ENCODE peak calls at places on chromosomes 1 and 21, in ten cellular contexts. T, C, P, B, Y, I, Z, S, J and A are unnamed samples.

GRCh38 chr1:4494558-4494957 is 159.9 kb upstream of the AJAP1 start:
- DNase-seq in I (no peak), S (no peak), B (no peak), J (no peak), C (no peak), P (no peak), Y (no peak), T (no peak), Z (no peak), A (no peak)

GRCh38 chr1:237677979-237678378 is 212.7 kb downstream of the ZP4 start:
- DNase-seq in Z (peak), C (no peak), I (no peak), S (no peak), P (no peak), J (peak), B (no peak), T (no peak), Y (no peak), A (peak)

GRCh38 chr1:7809742-7810141 is 25.7 kb downstream of the PER3 start:
- DNase-seq in S (no peak), P (no peak), C (no peak), I (no peak), Y (no peak), J (no peak), T (no peak), B (no peak), Z (no peak), A (no peak)

GRCh38 chr1:58844176-58844575 is 60.3 kb upstream of the JUN start:
- DNase-seq in B (no peak), P (no peak), S (no peak), T (no peak), Z (no peak), Y (no peak), C (no peak), I (no peak), J (no peak), A (no peak)

GRCh38 chr1:180244840-180245239 is 14.8 kb downstream of the LHX4 start:
- DNase-seq in S (no peak), B (no peak), J (no peak), Z (no peak), P (no peak), I (no peak), Y (no peak), C (no peak), T (no peak), A (no peak)

GRCh38 chr1:28256197-28256827 is 3.0 kb upstream of the SESN2 start:
- DNase-seq in I (no peak), S (no peak), Z (no peak), P (no peak), C (no peak), T (no peak), B (no peak), Y (no peak), J (no peak), A (no peak)

GRCh38 chr1:14282583-14283186 is 315.8 kb upstream of the KAZN start:
- DNase-seq in S (no peak), Z (peak), B (no peak), I (no peak), J (no peak), T (no peak), P (no peak), Y (no peak), C (no peak), A (no peak)

GRCh38 chr1:71656902-71657301 is 576.1 kb upstream of the ZRANB2 start:
- DNase-seq in Y (no peak), T (no peak), B (no peak), J (no peak), S (no peak), Z (no peak), I (no peak), C (no peak), P (no peak), A (no peak)

GRCh38 chr1:99963041-99963795 is 6.6 kb upstream of the SLC35A3 start:
- DNase-seq in Z (no peak), I (no peak), J (no peak), Y (no peak), T (no peak), S (no peak), C (no peak), B (no peak), P (no peak), A (no peak)

GRCh38 chr1:117607471-117607870 is 1.6 kb downstream of the TENT5C start:
- DNase-seq in S (no peak), Z (no peak), B (peak), T (no peak), Y (no peak), P (no peak), J (no peak), C (no peak), I (peak), A (peak)

GRCh38 chr21:22352088-22352487 is 1353.9 kb downstream of the NCAM2 start:
- DNase-seq in J (no peak), Z (no peak), I (no peak), T (no peak), P (no peak), C (no peak), S (no peak), B (no peak), Y (no peak), A (peak)

GRCh38 chr1:246566808-246567154 is 525 bp downstream of the CNST start:
- DNase-seq in Y (no peak), J (no peak), C (no peak), T (no peak), I (no peak), S (peak), P (no peak), Z (no peak), B (no peak), A (no peak)

GRCh38 chr1:221735976-221736375 is 5.9 kb downstream of the DUSP10 start:
- DNase-seq in S (no peak), P (no peak), J (no peak), C (no peak), B (no peak), T (no peak), Z (no peak), I (no peak), Y (no peak), A (no peak)

GRCh38 chr1:156901966-156902922 is 8.7 kb downstream of the PEAR1 start:
- DNase-seq in C (no peak), T (no peak), P (no peak), Z (no peak), S (no peak), B (no peak), I (no peak), J (no peak), Y (no peak), A (no peak)

GRCh38 chr21:45135122-45135521 is 60.7 kb downstream of the ADARB1 start:
- DNase-seq in P (no peak), S (peak), C (no peak), Z (no peak), I (no peak), B (no peak), J (no peak), Y (no peak), T (no peak), A (no peak)

GRCh38 chr1:28437924-28438699 is 67.7 kb upstream of the RCC1 start:
- DNase-seq in Z (peak), I (peak), Y (peak), J (peak), S (peak), P (peak), T (peak), C (peak), B (peak), A (peak)

GRCh38 chr1:16396591-16396990 is 29.5 kb downstream of the SZRD1 start:
- DNase-seq in P (no peak), Z (peak), T (no peak), C (peak), Y (no peak), J (no peak), S (peak), I (no peak), B (peak), A (no peak)

GRCh38 chr1:67646145-67647035 is 38.6 kb upstream of the GADD45A start:
- DNase-seq in S (no peak), Z (peak), I (no peak), B (peak), P (peak), T (no peak), J (no peak), Y (peak), C (peak), A (peak)

GRCh38 chr1:110130113-110130591 is 17.9 kb downstream of the UBL4B start:
- DNase-seq in B (no peak), Y (peak), J (no peak), P (no peak), Z (no peak), C (no peak), T (no peak), I (no peak), S (peak), A (no peak)

GRCh38 chr1:67791686-67792475 is 41.4 kb downstream of the GNG12 start:
- DNase-seq in I (no peak), T (no peak), Y (no peak), B (peak), P (peak), J (peak), Z (peak), C (peak), S (peak), A (no peak)

GRCh38 chr1:29255134-29255666 is 18.9 kb downstream of the PTPRU start:
- DNase-seq in I (no peak), S (no peak), Y (no peak), P (no peak), C (no peak), Z (no peak), T (no peak), J (no peak), B (no peak), A (no peak)

DNA sequence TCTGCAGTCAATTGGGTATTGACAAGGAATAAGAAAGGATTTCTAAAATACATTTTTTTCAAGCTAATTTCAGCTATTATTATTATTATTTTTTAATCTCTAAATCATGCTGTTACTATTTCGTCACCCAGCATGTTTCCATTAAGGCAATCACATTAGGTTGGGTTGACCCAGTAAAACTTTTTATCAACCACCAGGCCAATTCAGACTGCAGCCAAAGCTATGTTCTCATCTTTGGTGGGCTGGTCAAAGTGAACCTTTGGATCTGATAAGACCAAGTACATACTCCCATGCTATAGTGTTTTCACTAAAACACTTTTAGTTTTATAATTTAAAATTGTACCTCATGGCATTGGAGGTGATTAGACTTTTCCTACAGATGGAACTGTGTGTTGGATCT is 198.6 kb downstream of the PBX1 start:
- DNase-seq in S (no peak), P (no peak), I (no peak), Z (no peak), T (no peak), C (no peak), B (no peak), J (no peak), Y (no peak), A (no peak)
- TF ChIP-seq CTCF in S (no peak), P (no peak), I (no peak), Z (no peak), T (no peak), C (no peak), B (no peak), J (no peak), Y (no peak), A (no peak)

GRCh38 chr1:181482521-181483083 is 715 bp upstream of the CACNA1E start:
- DNase-seq in T (no peak), C (no peak), S (no peak), Z (no peak), J (peak), Y (no peak), B (no peak), I (no peak), P (no peak), A (peak)
- H3K4me3 ChIP-seq in T (peak), C (no peak), S (peak), Z (peak), J (peak), Y (peak), B (no peak), I (no peak), P (peak), A (no peak)

GRCh38 chr1:159889202-159889601 is 10.8 kb downstream of the CFAP45 start:
- DNase-seq in P (no peak), I (no peak), S (no peak), T (no peak), J (no peak), Y (no peak), Z (no peak), B (no peak), C (no peak), A (peak)

GRCh38 chr1:159889821-159890252 is 10.1 kb downstream of the CFAP45 start:
- DNase-seq in T (no peak), C (no peak), B (peak), S (peak), J (peak), Z (peak), I (no peak), P (no peak), Y (no peak), A (peak)

GRCh38 chr1:159896086-159896930 is 3.7 kb downstream of the CFAP45 start:
- DNase-seq in J (no peak), Z (no peak), I (no peak), T (no peak), P (no peak), C (no peak), Y (no peak), S (peak), B (no peak), A (no peak)

GRCh38 chr1:159892944-159893343 is 7.0 kb downstream of the CFAP45 start:
- DNase-seq in I (no peak), C (no peak), J (peak), S (no peak), P (no peak), Y (no peak), Z (no peak), B (no peak), T (no peak), A (no peak)

GRCh38 chr1:159891275-159892157 is 8.4 kb downstream of the CFAP45 start:
- DNase-seq in S (peak), B (peak), T (peak), P (peak), Y (peak), J (peak), Z (peak), C (peak), I (peak), A (peak)
- TF ChIP-seq CTCF in S (peak), B (peak), T (peak), P (peak), Y (peak), J (peak), Z (peak), C (peak), I (peak), A (peak)

DNA sequence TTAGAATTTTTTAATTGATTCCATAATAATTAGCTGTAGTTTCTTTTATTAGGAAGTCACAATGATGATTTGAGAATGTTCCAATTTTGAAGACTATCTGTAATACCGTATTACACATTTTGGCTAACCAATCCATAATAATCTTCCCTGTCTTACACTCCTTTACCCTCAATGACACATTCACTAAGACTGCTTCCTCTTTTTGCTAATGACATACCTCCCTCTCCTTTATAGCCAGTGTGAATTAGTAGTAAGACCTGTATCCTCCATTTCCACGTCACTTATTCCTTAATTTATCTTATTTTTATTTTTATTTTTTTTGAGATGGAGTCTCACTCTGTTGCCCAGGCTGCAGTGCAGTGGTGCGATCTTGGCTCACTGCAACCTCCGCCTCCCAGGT is 10.1 kb downstream of the KDM1A start:
- DNase-seq in C (no peak), Y (no peak), I (no peak), J (no peak), P (no peak), T (no peak), S (no peak), B (no peak), Z (no peak), A (peak)
- H3K4me3 ChIP-seq in C (no peak), Y (no peak), I (no peak), J (no peak), P (no peak), T (no peak), S (no peak), B (no peak), Z (no peak), A (no peak)